ENCODE peak calls at places on chromosomes 1 and 21, in eight cellular contexts. Q is cardiac muscle cell, L is astrocyte of the spinal cord, W is choroid plexus epithelial cell, U is astrocyte of the cerebellum, Y is Caco-2, D is AG09309, K is K562. H is an unnamed sample.

GRCh38 chr21:45854702-45855247 is 126.8 kb upstream of the COL6A1 start:
- DNase-seq in K (no peak), W (peak), L (no peak), U (no peak), Q (peak), D (no peak), Y (no peak), H (peak)

GRCh38 chr1:114113801-114114750 is 39.6 kb downstream of the SYT6 start:
- DNase-seq in L (peak), D (no peak), K (peak), Y (no peak), W (peak), Q (no peak), U (no peak), H (no peak)

GRCh38 chr1:240322943-240323342 is 231.3 kb downstream of the FMN2 start:
- DNase-seq in U (no peak), D (no peak), Y (no peak), L (no peak), K (no peak), Q (no peak), W (no peak), H (no peak)

GRCh38 chr1:34757386-34757785 is 2.2 kb upstream of the GJB4 start:
- DNase-seq in K (no peak), U (no peak), Q (no peak), D (no peak), W (no peak), Y (no peak), L (no peak), H (no peak)

GRCh38 chr1:166511754-166512153 is 327.5 kb upstream of the POGK start:
- DNase-seq in U (no peak), Q (no peak), W (no peak), Y (no peak), L (no peak), D (no peak), K (no peak), H (no peak)

GRCh38 chr1:209260146-209260545 is 323.4 kb upstream of the CAMK1G start:
- DNase-seq in Q (no peak), W (peak), D (no peak), U (no peak), L (no peak), Y (no peak), K (no peak), H (no peak)

GRCh38 chr1:84174051-84174556 is 30.0 kb downstream of the PRKACB start:
- DNase-seq in L (peak), K (no peak), Y (no peak), D (no peak), U (peak), W (peak), Q (no peak), H (no peak)

GRCh38 chr1:58779837-58780585 is 3.8 kb downstream of the JUN start:
- DNase-seq in Q (peak), U (no peak), L (peak), W (peak), D (no peak), Y (peak), K (no peak), H (peak)

GRCh38 chr1:230487773-230488428 is 61.8 kb upstream of the PGBD5 start:
- DNase-seq in D (no peak), Y (no peak), L (no peak), W (no peak), Q (no peak), U (no peak), K (no peak), H (no peak)

GRCh38 chr1:7501259-7501560 is 269.9 kb upstream of the VAMP3 start:
- DNase-seq in Y (no peak), U (no peak), D (no peak), W (no peak), L (peak), Q (no peak), K (no peak), H (no peak)

GRCh38 chr1:191669629-191670028 is 488.6 kb upstream of the RGS18 start:
- DNase-seq in Q (no peak), K (no peak), Y (no peak), L (peak), U (no peak), W (no peak), D (no peak), H (no peak)

GRCh38 chr1:121517586-121518230 is 332.9 kb downstream of the SRGAP2C start:
- DNase-seq in L (no peak), W (no peak), Q (no peak), K (no peak), Y (no peak), U (no peak), D (no peak), H (no peak)

GRCh38 chr1:35619237-35620121 is 21.8 kb downstream of the PSMB2 start:
- DNase-seq in L (no peak), W (no peak), D (no peak), K (peak), Y (no peak), Q (peak), U (no peak), H (no peak)

GRCh38 chr1:38061290-38061689 is 14.7 kb upstream of the POU3F1 start:
- DNase-seq in D (no peak), L (no peak), Y (no peak), Q (no peak), W (no peak), U (no peak), K (no peak), H (no peak)
- H3K4me3 ChIP-seq in D (no peak), L (no peak), Y (no peak), Q (no peak), W (no peak), U (no peak), K (no peak), H (no peak)

GRCh38 chr1:247121382-247121781 is 17.2 kb upstream of the ZNF669 start:
- DNase-seq in D (no peak), Q (no peak), U (no peak), Y (no peak), L (no peak), W (no peak), K (no peak), H (no peak)

GRCh38 chr1:247115141-247115510 is 11.0 kb upstream of the ZNF669 start:
- DNase-seq in W (no peak), D (no peak), Q (no peak), Y (no peak), K (no peak), L (no peak), U (no peak), H (no peak)

GRCh38 chr1:247115545-247115944 is 11.4 kb upstream of the ZNF669 start:
- DNase-seq in K (no peak), L (no peak), Q (no peak), D (no peak), Y (no peak), U (no peak), W (no peak), H (no peak)

GRCh38 chr1:247119600-247120407 is 15.6 kb upstream of the ZNF669 start:
- DNase-seq in D (no peak), K (no peak), W (no peak), L (no peak), U (no peak), Y (no peak), Q (no peak), H (no peak)

GRCh38 chr1:247118946-247119446 is 14.8 kb upstream of the ZNF669 start:
- DNase-seq in D (no peak), K (peak), L (peak), Q (peak), Y (peak), U (no peak), W (peak), H (no peak)
- TF ChIP-seq CTCF in D (no peak), K (peak), L (peak), Q (peak), Y (no peak), U (peak), W (peak), H (no peak)

GRCh38 chr1:154352581-154353459 is 27.5 kb downstream of the ATP8B2 start:
- DNase-seq in D (no peak), Q (peak), L (peak), Y (peak), K (peak), U (no peak), W (peak), H (peak)

GRCh38 chr1:154351363-154352068 is 26.2 kb downstream of the ATP8B2 start:
- DNase-seq in U (no peak), Q (no peak), W (no peak), K (no peak), L (no peak), D (no peak), Y (no peak), H (peak)

GRCh38 chr1:154352245-154352580 is 26.9 kb downstream of the ATP8B2 start:
- DNase-seq in L (no peak), W (no peak), Q (no peak), Y (no peak), U (no peak), K (no peak), D (no peak), H (no peak)

GRCh38 chr1:154353966-154354365 is 28.6 kb downstream of the ATP8B2 start:
- DNase-seq in Y (no peak), W (no peak), U (no peak), D (no peak), Q (no peak), K (no peak), L (no peak), H (no peak)

DNA sequence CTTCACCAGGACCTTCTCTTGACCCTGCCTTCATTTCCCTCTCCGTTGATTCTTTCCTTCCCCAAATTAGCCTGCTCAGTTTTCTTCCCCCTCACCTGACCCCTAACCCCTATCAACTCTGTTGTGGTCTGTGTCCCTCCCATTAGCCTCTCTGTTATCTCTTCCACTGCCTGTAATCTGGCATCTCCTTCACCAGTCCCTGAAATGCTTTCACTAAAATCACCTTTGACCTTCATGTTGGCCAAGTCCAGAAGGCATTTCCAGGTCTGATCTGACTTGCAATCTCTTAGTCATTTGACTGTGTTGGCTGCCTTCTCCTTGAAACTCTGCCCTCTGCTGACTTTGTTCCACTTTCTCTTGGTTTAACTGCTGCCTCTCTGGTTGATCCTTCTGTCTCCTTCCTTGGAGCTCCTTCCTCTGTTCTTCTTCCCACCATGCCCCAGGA is 28.2 kb downstream of the ATP8B2 start:
- DNase-seq in U (no peak), Q (peak), D (no peak), L (peak), W (peak), K (peak), Y (peak), H (peak)
- H3K4me3 ChIP-seq in U (no peak), Q (peak), D (no peak), L (no peak), W (peak), K (no peak), Y (peak), H (peak)

DNA sequence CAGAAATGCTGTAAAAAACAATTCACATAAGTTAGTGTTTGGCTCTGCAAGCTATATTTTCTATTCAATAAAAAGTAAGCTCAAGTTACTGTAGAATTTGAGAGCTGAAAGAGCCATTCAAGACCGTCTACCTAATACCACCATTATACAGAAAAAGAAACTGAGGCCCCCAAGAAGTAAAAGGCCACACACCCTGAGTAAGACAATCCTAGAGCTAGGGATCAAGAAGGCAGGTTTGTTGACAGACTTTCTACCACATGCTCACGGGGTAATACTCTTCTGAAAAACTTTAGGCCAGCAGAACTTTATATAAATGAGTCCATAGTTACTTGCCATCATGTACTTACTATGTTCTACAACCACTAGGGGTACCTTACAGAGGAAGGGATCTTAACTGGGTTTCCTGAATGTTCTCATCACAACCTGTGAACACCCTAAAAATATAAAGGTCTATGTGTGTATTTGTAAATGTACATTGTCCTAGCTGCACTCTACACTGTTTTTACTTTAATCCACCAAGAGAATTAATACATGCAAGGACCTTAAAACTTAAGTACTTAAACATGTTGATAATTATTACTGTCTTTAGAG is 2.7 kb downstream of the PSMG1 start:
- DNase-seq in U (no peak), D (no peak), W (peak), Y (no peak), L (no peak), K (peak), Q (no peak), H (no peak)
- TF ChIP-seq CTCF in U (peak), D (peak), W (peak), Y (peak), L (peak), K (peak), Q (peak), H (no peak)

GRCh38 chr1:167663002-167663772 is 33.2 kb downstream of the RCSD1 start:
- DNase-seq in D (no peak), Q (no peak), K (peak), W (peak), L (peak), Y (peak), U (no peak), H (no peak)

GRCh38 chr1:167659440-167659839 is 29.4 kb downstream of the RCSD1 start:
- DNase-seq in D (no peak), U (no peak), W (peak), Y (peak), K (no peak), L (no peak), Q (no peak), H (no peak)

GRCh38 chr1:167658574-167659328 is 28.7 kb downstream of the RCSD1 start:
- DNase-seq in D (no peak), Q (no peak), L (no peak), K (no peak), W (no peak), Y (no peak), U (no peak), H (no peak)

GRCh38 chr1:167659876-167660275 is 29.8 kb downstream of the RCSD1 start:
- DNase-seq in K (no peak), W (no peak), U (no peak), L (no peak), Q (no peak), D (no peak), Y (no peak), H (no peak)

GRCh38 chr1:167661527-167662436 is 31.8 kb downstream of the RCSD1 start:
- DNase-seq in K (no peak), W (peak), Y (no peak), L (peak), U (peak), Q (no peak), D (peak), H (no peak)
- H3K4me3 ChIP-seq in K (no peak), W (no peak), Y (no peak), L (no peak), U (no peak), Q (no peak), D (no peak), H (no peak)

DNA sequence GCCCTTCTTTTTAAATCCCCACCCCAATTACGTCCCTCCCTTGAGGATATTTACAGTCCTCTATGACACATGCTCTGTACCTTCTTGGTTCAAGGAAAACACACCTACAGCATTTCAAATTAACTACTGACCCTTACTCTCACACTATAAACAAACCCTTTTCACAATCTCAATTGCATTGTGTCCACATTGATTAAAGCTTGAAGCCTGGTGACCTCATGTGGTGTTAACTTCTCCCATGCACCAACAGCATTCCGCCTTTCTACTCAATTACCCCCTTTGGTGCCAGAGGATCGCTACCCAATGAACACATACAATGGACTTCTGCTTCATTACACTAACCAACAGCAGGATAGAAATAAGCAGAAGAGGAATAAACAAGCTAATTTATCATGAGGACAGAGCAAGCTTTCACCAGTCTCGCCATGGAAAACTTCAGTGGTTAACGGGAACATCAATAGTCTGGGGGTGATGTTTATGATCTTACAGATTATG is 15.2 kb downstream of the WLS start:
- DNase-seq in D (no peak), Y (no peak), U (peak), W (no peak), L (no peak), Q (no peak), K (no peak), H (no peak)
- TF ChIP-seq CTCF in D (no peak), Y (no peak), U (no peak), W (no peak), L (no peak), Q (no peak), K (no peak), H (no peak)